ENCODE peak calls at places on chromosomes 5 and 9, in six cellular contexts. Y, Z, U, B, R and O are unnamed samples.

GRCh38 chr5:73286891-73287290 is 113.9 kb downstream of the TMEM174 start:
- DNase-seq in Y (no peak), Z (no peak), U (no peak), B (no peak), R (no peak), O (no peak)

GRCh38 chr5:66974256-66974655 is 222.3 kb downstream of the CD180 start:
- DNase-seq in Y (no peak), Z (no peak), U (peak), B (no peak), R (no peak), O (no peak)

GRCh38 chr5:1282139-1282992 is 12.5 kb downstream of the TERT start:
- DNase-seq in Y (no peak), Z (no peak), U (no peak), B (no peak), R (no peak), O (peak)

GRCh38 chr5:91049800-91050199 is 333.3 kb downstream of the ARRDC3 start:
- DNase-seq in Y (no peak), Z (no peak), U (peak), B (peak), R (no peak), O (peak)

GRCh38 chr9:117250610-117251215 is 164.1 kb downstream of the ASTN2 start:
- DNase-seq in Y (no peak), Z (no peak), U (no peak), B (no peak), R (no peak), O (no peak)

GRCh38 chr5:129135633-129136032 is 41.1 kb downstream of the ISOC1 start:
- DNase-seq in Y (no peak), Z (no peak), U (no peak), B (no peak), R (peak), O (no peak)

GRCh38 chr5:136382071-136382470 is 16.7 kb upstream of the TRPC7 start:
- DNase-seq in Y (no peak), Z (no peak), U (no peak), B (no peak), R (no peak), O (no peak)

GRCh38 chr5:56123531-56124243 is 109.4 kb downstream of the ANKRD55 start:
- DNase-seq in Y (no peak), Z (no peak), U (peak), B (peak), R (peak), O (no peak)